ENCODE peak calls at places on chromosomes 13 and 19, in five cellular contexts. N is NCI-H524, W is iPS-NIHi11, R is uterus, D is fibroblast of lung. U is an unnamed sample.

GRCh38 chr13:44649118-44649455 is 73.0 kb upstream of the TSC22D1 start:
- DNase-seq in N (no peak), W (peak), R (no peak), D (no peak), U (no peak)

GRCh38 chr13:101730420-101731000 is 278.0 kb downstream of the ITGBL1 start:
- DNase-seq in N (no peak), W (no peak), R (no peak), D (no peak), U (no peak)

GRCh38 chr19:11190501-11190900 is 6.8 kb downstream of the KANK2 start:
- DNase-seq in N (no peak), W (no peak), R (no peak), D (no peak), U (no peak)

GRCh38 chr13:42964681-42965305 is 27.2 kb downstream of the EPSTI1 start:
- DNase-seq in N (no peak), W (no peak), R (no peak), D (peak), U (no peak)

GRCh38 chr19:46546194-46546896 is 50.7 kb upstream of the PNMA8B start:
- DNase-seq in N (peak), W (peak), R (no peak), D (peak), U (peak)

GRCh38 chr13:111941845-111942447 is 125.0 kb upstream of the SOX1 start:
- DNase-seq in N (no peak), W (no peak), R (no peak), D (no peak), U (no peak)

GRCh38 chr19:57465680-57466381 is 8.9 kb upstream of the VN1R1 start:
- DNase-seq in N (peak), W (peak), R (no peak), D (peak), U (peak)

GRCh38 chr19:3478409-3479176 is 1.7 kb downstream of the SMIM24 start:
- DNase-seq in N (no peak), W (no peak), R (no peak), D (no peak), U (no peak)

GRCh38 chr19:49436381-49437017 is 4.8 kb downstream of the SLC17A7 start:
- DNase-seq in N (no peak), W (peak), R (no peak), D (no peak), U (no peak)

GRCh38 chr19:45592366-45592765 is 7.8 kb upstream of the OPA3 start:
- DNase-seq in N (no peak), W (no peak), R (no peak), D (no peak), U (no peak)

GRCh38 chr19:51168571-51169282 is 26.6 kb downstream of the SIGLEC7 start:
- DNase-seq in N (no peak), W (no peak), R (no peak), D (no peak), U (no peak)

GRCh38 chr13:58838615-58839014 is 1207.1 kb downstream of the PCDH17 start:
- DNase-seq in N (no peak), W (no peak), R (no peak), D (no peak), U (no peak)